ENCODE peak calls at places on chromosomes 12 and 14, in five cellular contexts. P is GM12878, G is HCT116, U is HepG2, R is H1. B is an unnamed sample.

GRCh38 chr12:110105159-110105558 is 19.0 kb upstream of the IFT81 start:
- DNase-seq in U (no peak), G (no peak), P (no peak), R (no peak), B (no peak)

GRCh38 chr12:62854024-62854423 is 80.9 kb downstream of the PPM1H start:
- DNase-seq in R (no peak), P (no peak), G (no peak), U (no peak), B (no peak)

GRCh38 chr12:57343703-57344378 is 87.0 kb downstream of the R3HDM2 start:
- DNase-seq in G (no peak), R (no peak), U (no peak), P (no peak), B (no peak)

GRCh38 chr14:55127491-55127951 is 1.5 kb upstream of the LGALS3 start:
- DNase-seq in U (no peak), R (no peak), P (no peak), G (no peak), B (no peak)

GRCh38 chr12:85825751-85826150 is 10.5 kb downstream of the RASSF9 start:
- DNase-seq in G (no peak), P (no peak), R (no peak), U (no peak), B (no peak)

GRCh38 chr12:62744551-62744950 is 190.4 kb downstream of the PPM1H start:
- DNase-seq in U (no peak), P (no peak), G (no peak), R (no peak), B (no peak)

GRCh38 chr14:105205718-105206208 is 24.7 kb upstream of the NUDT14 start:
- DNase-seq in P (no peak), R (no peak), U (no peak), G (no peak), B (no peak)

GRCh38 chr12:122067966-122068365 is 10.6 kb upstream of the MLXIP start:
- DNase-seq in U (no peak), R (no peak), P (peak), G (no peak), B (no peak)

GRCh38 chr12:121767525-121768016 is 25.9 kb downstream of the RHOF start:
- DNase-seq in R (no peak), P (no peak), U (no peak), G (no peak), B (no peak)

GRCh38 chr12:121364657-121365265 is 12.6 kb upstream of the ANAPC5 start:
- DNase-seq in P (no peak), G (no peak), R (no peak), U (no peak), B (no peak)

GRCh38 chr14:53055003-53055402 is 98.1 kb downstream of the DDHD1 start:
- DNase-seq in R (no peak), G (peak), P (peak), U (peak), B (peak)

GRCh38 chr12:112473056-112473455 is 54.3 kb downstream of the PTPN11 start:
- DNase-seq in G (no peak), P (no peak), U (no peak), R (no peak), B (peak)

GRCh38 chr12:14219156-14219555 is 146.3 kb upstream of the ATF7IP start:
- DNase-seq in U (no peak), R (no peak), P (no peak), G (no peak), B (no peak)

GRCh38 chr12:89657090-89657489 is 51.5 kb downstream of the ATP2B1 start:
- DNase-seq in P (no peak), U (no peak), R (no peak), G (no peak), B (no peak)

GRCh38 chr14:24069411-24069735 is 2.0 kb upstream of the CPNE6 start:
- DNase-seq in U (no peak), P (no peak), R (no peak), G (no peak), B (no peak)

GRCh38 chr14:103209054-103209453 is 85.8 kb downstream of the TNFAIP2 start:
- DNase-seq in R (no peak), U (no peak), P (no peak), G (no peak), B (no peak)

GRCh38 chr12:129404556-129404955 is 499.3 kb downstream of the TMEM132D start:
- DNase-seq in G (no peak), R (no peak), U (no peak), P (no peak), B (peak)

GRCh38 chr12:101783150-101783549 is 43.9 kb upstream of the SYCP3 start:
- DNase-seq in P (no peak), G (no peak), U (no peak), R (no peak), B (no peak)

GRCh38 chr12:106195638-106196037 is 52.2 kb downstream of the CKAP4 start:
- DNase-seq in G (no peak), U (peak), R (no peak), P (no peak), B (no peak)

GRCh38 chr12:82708507-82708906 is 21.8 kb downstream of the TMTC2 start:
- DNase-seq in R (peak), U (no peak), G (no peak), P (no peak), B (peak)
- TF ChIP-seq ZNF274 in R (no peak), U (no peak), G (no peak), P (no peak), B (no peak)

GRCh38 chr12:4421590-4422031 is 24.0 kb downstream of the FGF6 start:
- DNase-seq in R (no peak), G (peak), P (no peak), U (peak), B (peak)
- TF ChIP-seq ZNF274 in R (no peak), G (no peak), P (no peak), U (no peak), B (no peak)

GRCh38 chr12:116319851-116320621 is 42.5 kb upstream of the MED13L start:
- DNase-seq in P (no peak), R (no peak), U (no peak), G (no peak), B (no peak)

GRCh38 chr12:116318738-116319050 is 41.2 kb upstream of the MED13L start:
- DNase-seq in U (no peak), G (no peak), P (no peak), R (no peak), B (no peak)

GRCh38 chr12:116321913-116322312 is 44.4 kb upstream of the MED13L start:
- DNase-seq in P (no peak), R (no peak), U (no peak), G (no peak), B (no peak)

GRCh38 chr12:116319316-116319715 is 41.8 kb upstream of the MED13L start:
- DNase-seq in P (no peak), G (no peak), R (no peak), U (no peak), B (no peak)

GRCh38 chr12:116320839-116321238 is 43.3 kb upstream of the MED13L start:
- DNase-seq in G (no peak), U (no peak), P (no peak), R (no peak), B (no peak)
- TF ChIP-seq ZNF274 in G (no peak), U (no peak), P (no peak), R (no peak), B (no peak)

DNA sequence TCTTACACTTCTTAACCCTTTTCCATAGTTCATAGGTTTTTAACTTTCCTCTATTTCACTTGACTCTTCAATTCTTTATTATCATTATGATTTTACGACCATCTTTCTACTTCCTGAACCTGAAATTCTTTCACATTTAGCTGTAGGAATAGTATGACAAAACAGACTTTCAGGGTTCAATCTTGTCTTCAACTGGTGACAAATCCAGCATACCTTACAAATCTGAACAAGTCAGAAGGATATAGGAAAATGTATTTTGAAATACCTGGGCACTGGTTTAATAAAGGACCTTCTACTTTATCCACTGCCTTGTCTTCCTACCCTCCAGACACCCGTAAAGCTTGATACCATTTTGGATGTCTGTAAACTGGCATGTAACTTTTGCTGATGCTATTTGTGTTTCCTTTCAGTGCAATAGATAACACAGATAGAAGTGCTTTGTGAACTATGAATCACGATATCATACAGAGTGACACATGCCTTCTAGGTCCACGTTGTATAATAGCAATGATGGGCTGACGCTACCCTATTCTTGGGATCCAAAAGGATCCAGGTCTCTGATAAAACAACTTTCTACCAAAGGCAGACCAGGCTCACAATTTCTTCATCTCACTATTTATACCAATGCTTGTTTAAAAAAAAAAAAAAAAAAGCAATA is 77.4 kb upstream of the SAV1 start:
- DNase-seq in P (no peak), G (no peak), U (no peak), R (no peak), B (no peak)
- TF ChIP-seq ZNF274 in P (no peak), G (no peak), U (no peak), R (no peak), B (no peak)

GRCh38 chr12:22537000-22537544 is 7.3 kb downstream of the C2CD5 start:
- DNase-seq in P (no peak), R (no peak), U (peak), G (no peak), B (no peak)

GRCh38 chr12:22533155-22533554 is 11.2 kb downstream of the C2CD5 start:
- DNase-seq in P (peak), G (no peak), U (no peak), R (no peak), B (no peak)

GRCh38 chr12:22535038-22535437 is 9.3 kb downstream of the C2CD5 start:
- DNase-seq in R (no peak), U (no peak), P (no peak), G (no peak), B (no peak)

GRCh38 chr12:22538336-22538735 is 6.0 kb downstream of the C2CD5 start:
- DNase-seq in R (no peak), G (no peak), P (no peak), U (no peak), B (no peak)

DNA sequence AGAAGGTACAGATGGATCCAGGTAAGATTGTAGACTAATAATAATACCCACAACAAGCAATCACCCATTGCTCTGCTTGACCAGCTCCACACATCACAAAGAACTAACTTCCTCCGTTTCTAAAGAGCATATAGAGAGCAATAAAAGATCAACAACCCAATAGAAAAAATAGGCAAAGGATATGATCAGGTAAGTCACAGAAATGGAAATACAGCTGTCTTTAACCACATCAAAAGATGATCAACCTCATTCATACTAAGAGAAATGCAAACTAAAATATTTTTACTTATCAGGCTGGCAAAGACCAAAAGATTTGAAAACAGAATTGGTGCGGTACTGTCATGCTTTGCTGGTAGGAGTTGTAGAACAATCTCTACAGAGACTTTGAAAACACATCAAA is 8.9 kb downstream of the C2CD5 start:
- DNase-seq in G (no peak), U (no peak), R (no peak), P (no peak), B (no peak)
- TF ChIP-seq ZNF274 in G (no peak), U (no peak), R (no peak), P (no peak), B (no peak)

DNA sequence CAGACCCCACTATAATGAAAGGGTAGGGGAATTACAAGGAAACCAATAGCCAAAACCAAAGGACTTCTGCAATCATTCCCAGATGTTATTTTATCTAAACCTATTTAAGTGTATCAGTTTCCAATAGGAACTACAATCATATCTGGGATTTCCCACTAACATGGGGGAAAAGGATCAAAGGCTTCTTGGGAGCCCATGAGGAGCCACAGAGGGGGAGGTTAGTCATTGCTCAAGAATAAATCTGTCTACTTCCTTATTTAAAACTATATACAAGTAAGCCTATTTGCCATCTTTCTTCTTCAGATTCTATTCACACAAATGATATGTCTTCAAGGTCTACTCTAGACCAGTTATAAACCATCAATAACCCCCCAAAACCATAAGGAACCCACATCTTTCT is 33.1 kb downstream of the FGD6 start:
- DNase-seq in G (no peak), P (no peak), U (no peak), R (no peak), B (no peak)
- TF ChIP-seq ZNF274 in G (no peak), P (no peak), U (no peak), R (no peak), B (no peak)

GRCh38 chr12:24780969-24781368 is 167.9 kb downstream of the BCAT1 start:
- DNase-seq in U (no peak), G (no peak), R (no peak), P (no peak), B (peak)
- TF ChIP-seq ZNF274 in U (no peak), G (no peak), R (no peak), P (no peak), B (no peak)